ENCODE peak calls at places on chromosomes 5 and 9, in nine cellular contexts. K, M, C, B, U, G, I, S and J are unnamed samples.

GRCh38 chr9:92385953-92386352 is 18.4 kb downstream of the OGN start:
- DNase-seq in I (no peak), K (no peak), M (no peak), G (no peak), C (peak), B (peak), S (no peak), U (no peak), J (no peak)

GRCh38 chr5:143896981-143897380 is 85.0 kb downstream of the HMHB1 start:
- DNase-seq in G (no peak), K (peak), M (no peak), I (no peak), C (no peak), U (no peak), B (peak), S (no peak), J (no peak)

GRCh38 chr9:133591985-133592384 is 17.2 kb downstream of the FAM163B start:
- DNase-seq in C (no peak), U (no peak), B (no peak), S (no peak), I (no peak), K (no peak), M (no peak), G (no peak), J (no peak)

GRCh38 chr9:3962467-3962866 is 337.4 kb downstream of the GLIS3 start:
- DNase-seq in S (no peak), B (peak), C (peak), I (no peak), U (no peak), K (peak), G (no peak), M (no peak), J (no peak)

GRCh38 chr5:177526191-177526590 is 9.4 kb upstream of the DDX41 start:
- DNase-seq in C (no peak), B (no peak), I (peak), S (no peak), K (no peak), M (no peak), U (no peak), G (no peak), J (no peak)

GRCh38 chr5:91840412-91840811 is 457.3 kb upstream of the ARRDC3 start:
- DNase-seq in S (no peak), G (no peak), I (no peak), K (no peak), B (no peak), U (no peak), C (no peak), M (no peak), J (no peak)

GRCh38 chr5:76703707-76704106 is 12.2 kb upstream of the F2R start:
- DNase-seq in G (no peak), M (no peak), B (no peak), K (no peak), I (no peak), S (no peak), C (no peak), U (no peak), J (no peak)

GRCh38 chr9:137021979-137022619 is 5.9 kb downstream of the ABCA2 start:
- DNase-seq in I (peak), K (peak), S (no peak), M (no peak), C (peak), G (no peak), U (no peak), B (peak), J (no peak)

GRCh38 chr9:86792136-86792535 is 155.2 kb downstream of the GAS1 start:
- DNase-seq in M (no peak), U (no peak), C (peak), G (no peak), I (no peak), S (no peak), B (peak), K (peak), J (no peak)

GRCh38 chr5:119393746-119394145 is 37.9 kb downstream of the TNFAIP8 start:
- DNase-seq in K (peak), B (peak), G (no peak), I (no peak), S (no peak), M (no peak), U (no peak), C (no peak), J (no peak)

GRCh38 chr5:134932508-134932907 is 27.6 kb downstream of the PCBD2 start:
- DNase-seq in I (no peak), M (no peak), S (no peak), K (no peak), U (no peak), B (no peak), G (no peak), C (no peak), J (no peak)

GRCh38 chr5:102799017-102799416 is 43.9 kb downstream of the PAM start:
- DNase-seq in I (no peak), U (no peak), G (no peak), C (no peak), S (no peak), M (no peak), K (no peak), B (no peak), J (no peak)

GRCh38 chr5:14491505-14491904 is 90.1 kb upstream of the OTULINL start:
- DNase-seq in I (no peak), K (peak), C (peak), S (no peak), B (peak), M (no peak), U (no peak), G (no peak), J (no peak)

GRCh38 chr9:132663120-132663519 is 6.7 kb downstream of the DDX31 start:
- DNase-seq in K (no peak), C (no peak), M (no peak), G (no peak), B (no peak), I (no peak), U (no peak), S (no peak), J (no peak)

GRCh38 chr9:136059321-136059791 is 35.7 kb downstream of the NACC2 start:
- DNase-seq in G (peak), K (no peak), B (no peak), U (no peak), S (no peak), C (no peak), I (peak), M (peak), J (no peak)

GRCh38 chr9:129036923-129037766 is 719 bp downstream of the MIGA2 start:
- DNase-seq in K (no peak), M (no peak), B (no peak), U (no peak), I (no peak), C (no peak), G (no peak), S (no peak), J (no peak)

GRCh38 chr5:180113660-180114303 is 42.2 kb upstream of the RNF130 start:
- DNase-seq in B (no peak), U (no peak), M (no peak), G (no peak), S (no peak), I (no peak), K (no peak), C (peak), J (no peak)

GRCh38 chr5:36240779-36241635 is 718 bp downstream of the NADK2 start:
- DNase-seq in S (peak), M (peak), U (no peak), K (peak), C (peak), G (peak), I (peak), B (peak), J (no peak)

GRCh38 chr5:79886940-79887339 is 104.1 kb downstream of the MTX3 start:
- DNase-seq in U (no peak), B (no peak), S (no peak), I (no peak), K (no peak), C (no peak), G (no peak), M (no peak), J (peak)

GRCh38 chr9:136081113-136081825 is 13.8 kb downstream of the NACC2 start:
- DNase-seq in U (peak), I (peak), M (no peak), S (no peak), C (no peak), B (no peak), G (peak), K (no peak), J (no peak)

GRCh38 chr5:178548751-178549150 is 41.4 kb downstream of the COL23A1 start:
- DNase-seq in I (no peak), C (no peak), S (no peak), B (peak), G (no peak), U (no peak), K (no peak), M (no peak), J (no peak)

GRCh38 chr5:9358961-9359686 is 186.8 kb downstream of the SEMA5A start:
- DNase-seq in M (no peak), S (no peak), I (no peak), K (peak), B (peak), C (peak), G (no peak), U (no peak), J (no peak)

GRCh38 chr9:6214903-6215302 is 704 bp upstream of the IL33 start:
- DNase-seq in I (no peak), U (no peak), K (no peak), S (no peak), M (no peak), B (no peak), C (no peak), G (no peak), J (no peak)

GRCh38 chr5:110854200-110854599 is 115.4 kb downstream of the SLC25A46 start:
- DNase-seq in K (no peak), I (no peak), S (no peak), G (no peak), B (peak), C (no peak), M (no peak), U (no peak), J (no peak)

GRCh38 chr9:129597355-129598088 is 23.4 kb downstream of the C9orf50 start:
- DNase-seq in B (peak), S (no peak), M (peak), I (no peak), U (no peak), G (peak), C (no peak), K (peak), J (no peak)

GRCh38 chr9:30103647-30104394 is 2280.6 kb upstream of the ACO1 start:
- DNase-seq in U (no peak), C (no peak), G (no peak), S (no peak), B (peak), I (no peak), K (no peak), M (no peak), J (no peak)

GRCh38 chr9:85200726-85201402 is 531.3 kb downstream of the NTRK2 start:
- DNase-seq in B (peak), I (no peak), S (no peak), K (peak), G (no peak), M (no peak), C (no peak), U (no peak), J (no peak)

GRCh38 chr5:67037171-67037570 is 159.4 kb downstream of the CD180 start:
- DNase-seq in S (no peak), U (no peak), M (no peak), K (no peak), G (no peak), I (no peak), C (no peak), B (peak), J (no peak)

GRCh38 chr9:137429974-137430722 is 7.0 kb downstream of the NOXA1 start:
- DNase-seq in U (peak), G (no peak), C (no peak), S (peak), B (peak), M (no peak), I (peak), K (no peak), J (no peak)

GRCh38 chr5:150778517-150779396 is at the start of gene SMIM3:
- DNase-seq in S (no peak), U (peak), I (peak), B (peak), G (peak), M (peak), K (peak), C (peak), J (no peak)

GRCh38 chr9:26261503-26262330 is 583.5 kb upstream of the TUSC1 start:
- DNase-seq in U (no peak), S (no peak), G (no peak), K (peak), B (peak), C (peak), M (no peak), I (no peak), J (no peak)

GRCh38 chr9:21153688-21154608 is 12.3 kb upstream of the IFNW1 start:
- DNase-seq in M (peak), S (peak), B (peak), C (no peak), I (no peak), G (peak), K (peak), U (no peak), J (no peak)

GRCh38 chr9:72533322-72533721 is 11.9 kb downstream of the TMC1 start:
- DNase-seq in G (no peak), S (no peak), K (no peak), M (no peak), U (no peak), C (peak), B (peak), I (no peak), J (no peak)

GRCh38 chr5:65142511-65143011 is 339.2 kb downstream of the ADAMTS6 start:
- DNase-seq in B (peak), K (peak), M (no peak), U (no peak), C (no peak), G (no peak), S (no peak), I (no peak), J (no peak)

GRCh38 chr9:120912958-120913672 is 13.5 kb downstream of the TRAF1 start:
- DNase-seq in G (no peak), S (no peak), U (no peak), C (no peak), M (no peak), B (no peak), I (no peak), K (no peak), J (no peak)

GRCh38 chr5:168611163-168611562 is 32.0 kb upstream of the PANK3 start:
- DNase-seq in I (no peak), U (no peak), S (no peak), G (no peak), M (no peak), B (no peak), K (peak), C (no peak), J (no peak)

GRCh38 chr5:104179057-104179456 is 616.5 kb upstream of the NUDT12 start:
- DNase-seq in C (peak), U (no peak), K (peak), G (no peak), I (no peak), S (no peak), B (peak), M (peak), J (peak)

GRCh38 chr9:82606761-82607382 is 456.1 kb downstream of the RASEF start:
- DNase-seq in C (no peak), G (no peak), U (no peak), B (peak), I (no peak), K (peak), M (peak), S (no peak), J (no peak)

GRCh38 chr5:36202521-36202961 is 39.2 kb downstream of the NADK2 start:
- DNase-seq in U (no peak), M (no peak), I (no peak), B (peak), K (peak), C (no peak), G (no peak), S (no peak), J (no peak)